ENCODE peak calls at places on chromosomes 7 and 10, in five cellular contexts. A is neural crest cell, F is H9, X is mammary epithelial cell, D is HFF-Myc. R is an unnamed sample.

GRCh38 chr7:68432585-68432984 is 1165.7 kb upstream of the AUTS2 start:
- DNase-seq in F (no peak), D (no peak), X (no peak), A (no peak), R (no peak)

GRCh38 chr10:118793545-118793944 is 38.8 kb upstream of the CACUL1 start:
- DNase-seq in A (no peak), D (no peak), F (no peak), X (peak; percentile 94), R (no peak)

GRCh38 chr7:91089382-91089963 is 174.8 kb upstream of the FZD1 start:
- DNase-seq in F (no peak), D (peak; percentile 16), X (peak; percentile 21), A (peak; percentile 8), R (no peak)

GRCh38 chr7:66076459-66077329 is 1.1 kb downstream of the ASL start:
- DNase-seq in F (no peak), D (no peak), X (no peak), A (no peak), R (no peak)

GRCh38 chr7:778968-779451 is 51.9 kb upstream of the PRKAR1B start:
- DNase-seq in A (no peak), F (no peak), D (no peak), X (no peak), R (no peak)

GRCh38 chr7:79406371-79406770 is 47.1 kb downstream of the MAGI2 start:
- DNase-seq in F (no peak), A (no peak), D (no peak), X (no peak), R (no peak)

GRCh38 chr7:43071604-43072003 is 40.8 kb upstream of the HECW1 start:
- DNase-seq in X (no peak), A (peak; percentile 27), D (no peak), F (peak; percentile 91), R (peak; percentile 44)

GRCh38 chr10:126538439-126539140 is 131.9 kb downstream of the C10orf90 start:
- DNase-seq in A (no peak), D (no peak), F (no peak), X (no peak), R (no peak)

GRCh38 chr10:28300027-28300426 is 2.8 kb downstream of the MPP7 start:
- DNase-seq in X (peak; percentile 12), D (no peak), F (no peak), A (no peak), R (no peak)

GRCh38 chr10:85926986-85927385 is 439.6 kb downstream of the GRID1 start:
- DNase-seq in A (no peak), X (no peak), F (no peak), D (no peak), R (no peak)

GRCh38 chr7:20543565-20543964 is 71.9 kb upstream of the ABCB5 start:
- DNase-seq in F (no peak), A (no peak), D (no peak), X (no peak), R (no peak)

GRCh38 chr7:15922002-15922401 is 235.5 kb upstream of the MEOX2 start:
- DNase-seq in D (no peak), X (no peak), F (no peak), A (no peak), R (no peak)

GRCh38 chr7:151139791-151140190 is 27.7 kb downstream of the GBX1 start:
- DNase-seq in F (no peak), D (no peak), X (no peak), A (no peak), R (no peak)

GRCh38 chr10:123948030-123948823 is 56.6 kb upstream of the CPXM2 start:
- DNase-seq in F (peak; percentile 50), A (no peak), X (peak; percentile 27), D (no peak), R (no peak)

GRCh38 chr7:150631866-150632864 is at the start of gene GIMAP6:
- DNase-seq in X (no peak), A (no peak), D (no peak), F (no peak), R (no peak)

GRCh38 chr7:368651-369475 is 78.9 kb downstream of the FOXL3 start:
- DNase-seq in D (no peak), F (no peak), X (peak; percentile 88), A (no peak), R (no peak)

GRCh38 chr7:116802144-116802747 is 60.1 kb upstream of the CAPZA2 start:
- DNase-seq in F (no peak), A (no peak), X (no peak), D (no peak), R (no peak)

GRCh38 chr7:5696346-5697100 is 84.9 kb downstream of the RNF216 start:
- DNase-seq in A (no peak), D (no peak), X (no peak), F (no peak), R (no peak)

GRCh38 chr10:96377816-96378294 is 19.1 kb upstream of the OPALIN start:
- DNase-seq in D (no peak), A (no peak), F (no peak), X (peak; percentile 52), R (no peak)
- TF ChIP-seq CTCF in D (no peak), A (no peak), F (no peak), X (no peak), R (no peak)

GRCh38 chr10:114629083-114629823 is 28.8 kb downstream of the ABLIM1 start:
- DNase-seq in D (no peak), A (no peak), X (no peak), F (no peak), R (no peak)

GRCh38 chr10:114632869-114633715 is 25.0 kb downstream of the ABLIM1 start:
- DNase-seq in F (no peak), A (no peak), D (peak; percentile 66), X (peak; percentile 54), R (no peak)

GRCh38 chr10:114631090-114631677 is 26.9 kb downstream of the ABLIM1 start:
- DNase-seq in X (no peak), D (no peak), F (no peak), A (no peak), R (no peak)

GRCh38 chr10:114629824-114630430 is 28.1 kb downstream of the ABLIM1 start:
- DNase-seq in X (no peak), A (no peak), D (no peak), F (no peak), R (no peak)

GRCh38 chr10:114631678-114632417 is 26.2 kb downstream of the ABLIM1 start:
- DNase-seq in A (peak; percentile 44), D (no peak), F (peak; percentile 55), X (no peak), R (peak; percentile 43)
- TF ChIP-seq CTCF in A (no peak), D (no peak), F (no peak), X (no peak), R (no peak)

DNA sequence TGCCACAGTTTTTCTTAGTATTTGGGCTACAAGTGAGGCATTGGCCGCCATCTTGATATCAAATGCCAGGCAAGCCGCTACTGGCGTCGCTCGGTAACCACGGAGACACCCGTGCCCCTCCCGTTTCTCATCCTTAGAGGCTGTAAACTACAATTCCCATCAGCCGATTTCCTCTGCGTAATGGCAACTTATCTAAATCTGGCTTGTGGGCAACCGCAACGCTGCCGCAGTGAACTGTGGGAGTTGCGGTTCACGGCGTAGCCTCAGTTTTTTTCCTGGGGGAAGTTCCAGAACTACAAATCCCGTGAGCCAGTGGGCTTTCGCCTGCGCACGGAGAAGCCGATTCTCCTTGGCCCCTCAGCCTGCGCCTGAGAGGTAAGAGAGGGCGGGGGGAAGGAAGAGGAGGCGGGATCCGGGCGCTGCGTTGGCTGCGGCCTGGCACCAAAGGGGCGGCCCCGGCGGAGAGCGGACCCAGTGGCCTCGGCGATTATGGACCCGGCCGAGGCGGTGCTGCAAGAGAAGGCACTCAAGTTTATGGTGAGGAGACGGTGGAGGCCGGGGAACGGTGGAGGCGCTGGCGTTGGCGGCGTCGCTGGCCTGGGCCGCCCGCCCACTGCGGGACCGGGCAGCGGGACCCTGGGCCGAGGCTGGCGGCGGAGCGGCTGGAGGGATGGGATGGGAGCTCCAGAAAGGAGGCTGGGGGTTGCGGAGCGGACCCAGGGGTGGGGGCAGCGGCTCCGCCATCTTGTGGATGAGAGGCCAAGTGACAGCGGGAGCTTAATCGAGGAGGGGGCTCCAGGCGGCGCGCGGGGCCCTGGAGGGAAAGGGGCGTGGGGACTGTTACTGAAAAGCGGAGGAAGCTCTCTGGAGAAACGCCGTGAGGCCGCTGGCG is at the start of gene BTRC:
- DNase-seq in A (peak; percentile 89), X (peak; percentile 100), D (peak; percentile 99), F (peak; percentile 99), R (peak; percentile 91)
- TF ChIP-seq CTCF in A (peak; percentile 18), X (no peak), D (no peak), F (peak; percentile 28), R (no peak)

DNA sequence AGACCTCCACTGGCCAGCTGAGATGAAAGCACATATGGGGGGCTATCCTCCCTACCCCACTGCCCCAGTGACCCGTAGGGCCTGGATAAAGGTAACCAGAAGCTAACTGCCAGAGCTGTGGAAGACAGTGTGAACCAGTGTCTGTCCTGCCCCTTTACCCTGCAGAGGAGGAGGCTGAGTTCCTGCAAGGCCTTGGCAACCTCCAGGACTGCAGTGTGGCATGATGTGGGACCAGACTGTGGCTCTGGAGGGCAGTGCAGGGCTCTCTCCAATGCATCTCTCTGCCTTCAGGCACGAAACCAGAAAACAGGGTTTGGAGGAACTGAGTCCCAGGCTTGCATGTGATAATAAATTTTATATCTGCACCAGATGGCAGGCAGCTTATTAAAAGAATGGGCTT is 93.1 kb downstream of the EPC1 start:
- DNase-seq in A (no peak), F (no peak), X (no peak), D (no peak), R (no peak)
- TF ChIP-seq CTCF in A (no peak), F (no peak), X (no peak), D (no peak), R (no peak)

DNA sequence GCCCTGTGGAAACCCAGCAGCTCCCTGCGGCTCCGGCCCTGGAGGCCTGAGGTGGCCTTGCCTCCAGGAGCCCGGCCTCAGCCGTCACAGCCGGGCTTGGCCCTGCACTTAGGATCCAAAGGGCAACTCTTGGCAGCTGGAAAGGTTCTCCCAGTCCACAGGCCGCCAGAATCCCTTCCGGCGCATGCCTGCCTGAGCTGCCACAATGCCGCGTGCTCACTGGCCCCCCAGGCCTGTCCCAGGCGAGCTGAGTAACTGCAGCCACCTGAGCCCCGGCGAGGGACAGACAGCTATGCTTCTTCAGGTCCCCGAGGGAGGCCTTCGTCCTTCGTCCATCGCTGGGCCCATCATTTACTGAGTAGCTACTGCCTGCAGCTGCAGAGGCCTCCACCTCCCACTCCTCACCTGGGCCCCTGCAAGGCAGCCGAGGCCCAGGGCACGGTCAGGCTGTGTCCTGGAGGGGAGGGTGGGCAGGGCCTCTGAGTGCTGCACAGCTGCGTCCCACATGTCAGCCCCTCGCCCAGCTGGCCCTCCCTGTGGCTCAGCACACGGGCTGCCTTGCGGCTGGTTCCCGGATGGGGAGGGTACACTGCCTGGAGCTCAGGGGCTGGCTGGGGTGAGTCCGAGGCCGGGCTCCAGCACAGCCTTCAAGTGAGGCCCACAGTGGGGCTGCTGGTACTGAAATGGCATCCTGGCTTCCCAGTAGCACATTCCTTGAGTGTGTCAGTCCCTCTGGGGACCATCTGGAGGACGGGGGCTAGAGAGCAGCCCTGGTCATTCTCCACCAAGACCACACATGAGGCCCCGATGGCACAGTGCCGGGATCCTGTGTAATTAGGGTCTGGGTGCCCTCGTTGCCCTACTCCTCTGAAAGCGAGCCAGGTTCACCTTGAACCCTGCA is 172.5 kb downstream of the ELFN1 start:
- DNase-seq in A (no peak), F (no peak), D (no peak), X (no peak), R (no peak)
- TF ChIP-seq CTCF in A (peak; percentile 17), F (peak; percentile 31), D (no peak), X (no peak), R (no peak)

GRCh38 chr10:59622320-59622901 is 87.2 kb downstream of the SLC16A9 start:
- DNase-seq in D (peak; percentile 20), F (peak; percentile 70), A (peak; percentile 39), X (peak; percentile 34), R (peak; percentile 54)
- TF ChIP-seq CTCF in D (peak; percentile 46), F (peak; percentile 73), A (peak; percentile 74), X (peak; percentile 42), R (peak; percentile 67)

R was measured in endothelial cell.